ENCODE peak calls at places on chromosomes 7 and 10, in seven cellular contexts. One of them, this sample, is unnamed. For H3K4me1, the result is how much of the 10 kb centered on the place peaks cover.

GRCh38 chr10:54900584-54900983 is 99.6 kb upstream of the PCDH15 start:
- DNase-seq in cardiac muscle cell: no peak
- DNase-seq in CD4-positive, alpha-beta memory T cell: no peak
- DNase-seq in K562: no peak
- DNase-seq in mesendoderm: no peak
- DNase-seq in GM23248: no peak
- DNase-seq in mammary epithelial cell: no peak
- DNase-seq in this sample: no peak

GRCh38 chr7:35971133-35971995 is 170.5 kb downstream of the SEPTIN7 start:
- DNase-seq in cardiac muscle cell: peak
- DNase-seq in CD4-positive, alpha-beta memory T cell: no peak
- DNase-seq in K562: no peak
- DNase-seq in mesendoderm: no peak
- DNase-seq in GM23248: peak
- DNase-seq in mammary epithelial cell: no peak
- DNase-seq in this sample: no peak

GRCh38 chr7:79820387-79820786 is 314.2 kb upstream of the GNAI1 start:
- DNase-seq in cardiac muscle cell: peak
- DNase-seq in CD4-positive, alpha-beta memory T cell: no peak
- DNase-seq in K562: no peak
- DNase-seq in mesendoderm: no peak
- DNase-seq in GM23248: peak
- DNase-seq in mammary epithelial cell: peak
- DNase-seq in this sample: peak

GRCh38 chr10:116741391-116742351 is 695 bp downstream of the HSPA12A start:
- DNase-seq in cardiac muscle cell: peak
- DNase-seq in CD4-positive, alpha-beta memory T cell: no peak
- DNase-seq in K562: peak
- DNase-seq in mesendoderm: no peak
- DNase-seq in GM23248: peak
- DNase-seq in mammary epithelial cell: no peak
- DNase-seq in this sample: peak

GRCh38 chr7:128084896-128085608 is 53.8 kb upstream of the LRRC4 start:
- DNase-seq in cardiac muscle cell: peak
- DNase-seq in CD4-positive, alpha-beta memory T cell: no peak
- DNase-seq in K562: no peak
- DNase-seq in mesendoderm: no peak
- DNase-seq in GM23248: no peak
- DNase-seq in mammary epithelial cell: no peak
- DNase-seq in this sample: peak

GRCh38 chr10:125606406-125606805 is 76.6 kb downstream of the TEX36 start:
- DNase-seq in cardiac muscle cell: peak
- DNase-seq in CD4-positive, alpha-beta memory T cell: no peak
- DNase-seq in K562: no peak
- DNase-seq in mesendoderm: no peak
- DNase-seq in GM23248: no peak
- DNase-seq in mammary epithelial cell: no peak
- DNase-seq in this sample: no peak

GRCh38 chr10:69929575-69929974 is 123.1 kb upstream of the MACROH2A2 start:
- DNase-seq in cardiac muscle cell: no peak
- DNase-seq in CD4-positive, alpha-beta memory T cell: no peak
- DNase-seq in K562: no peak
- DNase-seq in mesendoderm: no peak
- DNase-seq in GM23248: no peak
- DNase-seq in mammary epithelial cell: no peak
- DNase-seq in this sample: no peak

GRCh38 chr10:100970076-100970913 is 991 bp downstream of the SEMA4G start:
- DNase-seq in cardiac muscle cell: no peak
- DNase-seq in CD4-positive, alpha-beta memory T cell: peak
- DNase-seq in K562: peak
- DNase-seq in mesendoderm: peak
- DNase-seq in GM23248: no peak
- DNase-seq in mammary epithelial cell: no peak
- DNase-seq in this sample: no peak

GRCh38 chr10:76309744-76310441 is 878.5 kb downstream of the LRMDA start:
- DNase-seq in cardiac muscle cell: peak
- DNase-seq in CD4-positive, alpha-beta memory T cell: no peak
- DNase-seq in K562: no peak
- DNase-seq in mesendoderm: no peak
- DNase-seq in GM23248: peak
- DNase-seq in mammary epithelial cell: no peak
- DNase-seq in this sample: no peak

GRCh38 chr10:51667992-51668689 is 31.3 kb downstream of the CSTF2T start:
- DNase-seq in cardiac muscle cell: peak
- DNase-seq in CD4-positive, alpha-beta memory T cell: no peak
- DNase-seq in K562: no peak
- DNase-seq in mesendoderm: no peak
- DNase-seq in GM23248: peak
- DNase-seq in mammary epithelial cell: no peak
- DNase-seq in this sample: no peak

GRCh38 chr10:124083740-124084397 is 9.5 kb downstream of the CHST15 start:
- DNase-seq in cardiac muscle cell: no peak
- DNase-seq in CD4-positive, alpha-beta memory T cell: no peak
- DNase-seq in K562: no peak
- DNase-seq in mesendoderm: no peak
- DNase-seq in GM23248: no peak
- DNase-seq in mammary epithelial cell: no peak
- DNase-seq in this sample: no peak
- H3K4me1 ChIP-seq in cardiac muscle cell: under half
- H3K4me1 ChIP-seq in CD4-positive, alpha-beta memory T cell: under half
- H3K4me1 ChIP-seq in K562: under half
- H3K4me1 ChIP-seq in mesendoderm: under half
- H3K4me1 ChIP-seq in GM23248: under half
- H3K4me1 ChIP-seq in mammary epithelial cell: under half
- H3K4me1 ChIP-seq in this sample: half or more

GRCh38 chr10:63515002-63515763 is 6.0 kb upstream of the REEP3 start:
- DNase-seq in cardiac muscle cell: peak
- DNase-seq in CD4-positive, alpha-beta memory T cell: peak
- DNase-seq in K562: no peak
- DNase-seq in mesendoderm: peak
- DNase-seq in GM23248: peak
- DNase-seq in mammary epithelial cell: peak
- DNase-seq in this sample: no peak
- H3K4me3 ChIP-seq in cardiac muscle cell: no peak
- H3K4me3 ChIP-seq in CD4-positive, alpha-beta memory T cell: no peak
- H3K4me3 ChIP-seq in K562: no peak
- H3K4me3 ChIP-seq in mesendoderm: no peak
- H3K4me3 ChIP-seq in GM23248: peak
- H3K4me3 ChIP-seq in mammary epithelial cell: peak
- H3K4me3 ChIP-seq in this sample: no peak

GRCh38 chr10:45421231-45422097 is 47.4 kb downstream of the ALOX5 start:
- DNase-seq in cardiac muscle cell: no peak
- DNase-seq in CD4-positive, alpha-beta memory T cell: peak
- DNase-seq in K562: peak
- DNase-seq in mesendoderm: no peak
- DNase-seq in GM23248: no peak
- DNase-seq in mammary epithelial cell: no peak
- DNase-seq in this sample: no peak
- H3K4me1 ChIP-seq in cardiac muscle cell: under half
- H3K4me1 ChIP-seq in CD4-positive, alpha-beta memory T cell: half or more
- H3K4me1 ChIP-seq in K562: under half
- H3K4me1 ChIP-seq in mesendoderm: under half
- H3K4me1 ChIP-seq in GM23248: under half
- H3K4me1 ChIP-seq in mammary epithelial cell: under half
- H3K4me1 ChIP-seq in this sample: under half

DNA sequence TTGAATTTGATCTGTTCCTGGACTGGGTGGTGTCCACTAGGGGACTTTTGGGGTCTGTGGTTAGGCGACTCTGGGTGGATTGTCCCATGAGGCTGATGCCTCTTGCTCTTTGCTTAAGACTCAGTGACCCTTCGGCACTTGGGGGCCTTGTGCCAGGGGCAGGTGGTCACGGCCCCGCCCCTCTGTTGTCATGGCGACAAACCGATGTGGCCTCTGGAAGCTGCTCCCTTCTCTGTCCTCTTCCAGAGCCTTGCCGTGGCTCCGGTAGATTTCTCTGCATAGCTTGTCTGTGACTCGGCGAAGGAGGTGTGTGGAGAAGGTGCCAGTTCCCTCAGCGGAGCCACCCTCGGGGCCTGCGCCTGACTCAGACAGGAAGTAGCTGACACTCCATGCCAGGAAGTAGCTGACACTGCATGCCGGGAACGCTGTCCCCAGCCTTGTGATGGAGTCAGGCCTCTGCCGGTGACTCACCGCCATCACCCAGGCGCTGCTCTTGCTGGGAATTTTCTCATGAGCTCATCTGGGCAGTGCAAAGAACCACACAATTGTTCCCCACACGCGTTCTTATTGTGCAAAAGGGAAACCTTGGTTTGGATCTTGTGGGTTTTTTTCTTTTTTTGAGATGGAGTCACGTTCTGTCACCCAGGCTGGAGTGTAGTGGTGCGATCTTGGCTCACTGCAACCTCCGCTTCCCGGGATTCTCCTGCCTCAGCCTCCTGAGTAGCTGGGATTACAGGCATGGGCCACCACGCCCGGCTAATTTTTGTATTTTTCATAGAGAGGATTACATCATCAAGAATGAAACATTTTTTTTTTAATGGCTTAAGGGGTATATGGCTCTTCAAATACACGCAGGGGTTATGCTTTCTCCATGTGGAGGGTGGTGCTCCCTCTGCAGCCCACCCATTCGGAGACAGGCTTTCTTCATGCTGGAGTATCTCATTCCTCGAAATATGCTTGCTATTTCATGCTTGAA is 72.6 kb downstream of the PFKFB3 start:
- DNase-seq in cardiac muscle cell: peak
- DNase-seq in CD4-positive, alpha-beta memory T cell: peak
- DNase-seq in K562: peak
- DNase-seq in mesendoderm: peak
- DNase-seq in GM23248: peak
- DNase-seq in mammary epithelial cell: peak
- DNase-seq in this sample: peak
- H3K4me3 ChIP-seq in cardiac muscle cell: no peak
- H3K4me3 ChIP-seq in CD4-positive, alpha-beta memory T cell: peak
- H3K4me3 ChIP-seq in K562: peak
- H3K4me3 ChIP-seq in mesendoderm: no peak
- H3K4me3 ChIP-seq in GM23248: peak
- H3K4me3 ChIP-seq in mammary epithelial cell: no peak
- H3K4me3 ChIP-seq in this sample: peak

GRCh38 chr7:155534691-155535090 is 11.7 kb downstream of the CNPY1 start:
- DNase-seq in cardiac muscle cell: no peak
- DNase-seq in CD4-positive, alpha-beta memory T cell: no peak
- DNase-seq in K562: no peak
- DNase-seq in mesendoderm: no peak
- DNase-seq in GM23248: no peak
- DNase-seq in mammary epithelial cell: no peak
- DNase-seq in this sample: no peak
- H3K4me1 ChIP-seq in cardiac muscle cell: under half
- H3K4me1 ChIP-seq in CD4-positive, alpha-beta memory T cell: under half
- H3K4me1 ChIP-seq in K562: under half
- H3K4me1 ChIP-seq in mesendoderm: under half
- H3K4me1 ChIP-seq in GM23248: under half
- H3K4me1 ChIP-seq in mammary epithelial cell: under half
- H3K4me1 ChIP-seq in this sample: under half

This sample was measured in BE2C.